ENCODE peak calls at places on chromosomes 5 and 9, in six cellular contexts. One of them, this sample, is unnamed.

GRCh38 chr9:70079364-70080103 is 35.9 kb downstream of the MAMDC2 start:
- DNase-seq in T follicular helper cell: no peak
- DNase-seq in effector memory CD8-positive, alpha-beta T cell: no peak
- DNase-seq in A549: no peak
- DNase-seq in GM04503: no peak
- DNase-seq in effector memory CD4-positive, alpha-beta T cell: no peak
- DNase-seq in this sample: no peak

GRCh38 chr5:91906494-91906893 is 523.4 kb upstream of the ARRDC3 start:
- DNase-seq in T follicular helper cell: no peak
- DNase-seq in effector memory CD8-positive, alpha-beta T cell: no peak
- DNase-seq in A549: no peak
- DNase-seq in GM04503: no peak
- DNase-seq in effector memory CD4-positive, alpha-beta T cell: no peak
- DNase-seq in this sample: no peak

GRCh38 chr5:132787076-132787475 is 10.0 kb upstream of the SEPTIN8 start:
- DNase-seq in T follicular helper cell: no peak
- DNase-seq in effector memory CD8-positive, alpha-beta T cell: no peak
- DNase-seq in A549: no peak
- DNase-seq in GM04503: no peak
- DNase-seq in effector memory CD4-positive, alpha-beta T cell: no peak
- DNase-seq in this sample: no peak

GRCh38 chr9:96302021-96302420 is at the start of gene HSD17B3:
- DNase-seq in T follicular helper cell: no peak
- DNase-seq in effector memory CD8-positive, alpha-beta T cell: no peak
- DNase-seq in A549: no peak
- DNase-seq in GM04503: no peak
- DNase-seq in effector memory CD4-positive, alpha-beta T cell: no peak
- DNase-seq in this sample: no peak

GRCh38 chr5:129063483-129064136 is 30.9 kb upstream of the ISOC1 start:
- DNase-seq in T follicular helper cell: no peak
- DNase-seq in effector memory CD8-positive, alpha-beta T cell: no peak
- DNase-seq in A549: no peak
- DNase-seq in GM04503: no peak
- DNase-seq in effector memory CD4-positive, alpha-beta T cell: no peak
- DNase-seq in this sample: no peak

GRCh38 chr9:135490980-135491444 is 9.5 kb upstream of the MRPS2 start:
- DNase-seq in T follicular helper cell: no peak
- DNase-seq in effector memory CD8-positive, alpha-beta T cell: no peak
- DNase-seq in A549: no peak
- DNase-seq in GM04503: no peak
- DNase-seq in effector memory CD4-positive, alpha-beta T cell: no peak
- DNase-seq in this sample: no peak

GRCh38 chr5:74866653-74867162 is 521 bp upstream of the FAM169A start:
- DNase-seq in T follicular helper cell: no peak
- DNase-seq in effector memory CD8-positive, alpha-beta T cell: no peak
- DNase-seq in A549: peak
- DNase-seq in GM04503: no peak
- DNase-seq in effector memory CD4-positive, alpha-beta T cell: no peak
- DNase-seq in this sample: no peak

GRCh38 chr9:13705356-13705755 is 425.9 kb upstream of the MPDZ start:
- DNase-seq in T follicular helper cell: no peak
- DNase-seq in effector memory CD8-positive, alpha-beta T cell: no peak
- DNase-seq in A549: no peak
- DNase-seq in GM04503: no peak
- DNase-seq in effector memory CD4-positive, alpha-beta T cell: no peak
- DNase-seq in this sample: no peak

GRCh38 chr5:109374625-109375024 is 35.1 kb downstream of the PJA2 start:
- DNase-seq in T follicular helper cell: no peak
- DNase-seq in effector memory CD8-positive, alpha-beta T cell: no peak
- DNase-seq in A549: no peak
- DNase-seq in GM04503: no peak
- DNase-seq in effector memory CD4-positive, alpha-beta T cell: no peak
- DNase-seq in this sample: no peak

GRCh38 chr5:98775246-98775961 is 1.9 kb downstream of the RGMB start:
- DNase-seq in T follicular helper cell: no peak
- DNase-seq in effector memory CD8-positive, alpha-beta T cell: no peak
- DNase-seq in A549: no peak
- DNase-seq in GM04503: no peak
- DNase-seq in effector memory CD4-positive, alpha-beta T cell: no peak
- DNase-seq in this sample: no peak

GRCh38 chr5:6747103-6747502 is 33.9 kb downstream of the TENT4A start:
- DNase-seq in T follicular helper cell: no peak
- DNase-seq in effector memory CD8-positive, alpha-beta T cell: no peak
- DNase-seq in A549: no peak
- DNase-seq in GM04503: no peak
- DNase-seq in effector memory CD4-positive, alpha-beta T cell: no peak
- DNase-seq in this sample: no peak

GRCh38 chr5:143977891-143978448 is 166.0 kb downstream of the HMHB1 start:
- DNase-seq in T follicular helper cell: no peak
- DNase-seq in effector memory CD8-positive, alpha-beta T cell: no peak
- DNase-seq in A549: no peak
- DNase-seq in GM04503: no peak
- DNase-seq in effector memory CD4-positive, alpha-beta T cell: no peak
- DNase-seq in this sample: peak

GRCh38 chr5:94621763-94622162 is 3.3 kb downstream of the SLF1 start:
- DNase-seq in T follicular helper cell: no peak
- DNase-seq in effector memory CD8-positive, alpha-beta T cell: no peak
- DNase-seq in A549: no peak
- DNase-seq in GM04503: no peak
- DNase-seq in effector memory CD4-positive, alpha-beta T cell: no peak
- DNase-seq in this sample: no peak

GRCh38 chr5:16550316-16550952 is 66.4 kb downstream of the RETREG1 start:
- DNase-seq in T follicular helper cell: no peak
- DNase-seq in effector memory CD8-positive, alpha-beta T cell: no peak
- DNase-seq in A549: peak
- DNase-seq in GM04503: no peak
- DNase-seq in effector memory CD4-positive, alpha-beta T cell: no peak
- DNase-seq in this sample: peak

GRCh38 chr9:3903273-3903672 is 377.5 kb upstream of the RFX3 start:
- DNase-seq in T follicular helper cell: no peak
- DNase-seq in effector memory CD8-positive, alpha-beta T cell: no peak
- DNase-seq in A549: no peak
- DNase-seq in GM04503: no peak
- DNase-seq in effector memory CD4-positive, alpha-beta T cell: no peak
- DNase-seq in this sample: no peak

GRCh38 chr9:29214162-29214520 is 1640.9 kb upstream of the C9orf72 start:
- DNase-seq in T follicular helper cell: no peak
- DNase-seq in effector memory CD8-positive, alpha-beta T cell: no peak
- DNase-seq in A549: peak
- DNase-seq in GM04503: no peak
- DNase-seq in effector memory CD4-positive, alpha-beta T cell: no peak
- DNase-seq in this sample: peak

This sample was measured in kidney glomerular epithelial cell.